ENCODE peak calls at places on chromosomes 11 and 22, in nine cellular contexts. One of them, this sample, is unnamed.

GRCh38 chr11:105177658-105178057 is 38.1 kb upstream of the CARD18 start:
- DNase-seq in A549: peak; percentile 4
- DNase-seq in K562: no peak
- DNase-seq in sigmoid colon: no peak
- DNase-seq in tibial nerve: no peak
- DNase-seq in suprapubic skin: no peak
- DNase-seq in stomach: no peak
- DNase-seq in SK-N-SH: no peak
- DNase-seq in HepG2: no peak
- DNase-seq in this sample: no peak

GRCh38 chr11:19511413-19512183 is 201.0 kb upstream of the NAV2 start:
- DNase-seq in A549: no peak
- DNase-seq in K562: no peak
- DNase-seq in sigmoid colon: peak; percentile 71
- DNase-seq in tibial nerve: peak; percentile 36
- DNase-seq in suprapubic skin: no peak
- DNase-seq in stomach: peak; percentile 46
- DNase-seq in SK-N-SH: no peak
- DNase-seq in HepG2: no peak
- DNase-seq in this sample: peak; percentile 38

GRCh38 chr22:49325531-49326395 is 501.9 kb downstream of the BRD1 start:
- DNase-seq in A549: no peak
- DNase-seq in K562: no peak
- DNase-seq in sigmoid colon: peak; percentile 41
- DNase-seq in tibial nerve: no peak
- DNase-seq in suprapubic skin: no peak
- DNase-seq in stomach: peak; percentile 22
- DNase-seq in SK-N-SH: no peak
- DNase-seq in HepG2: no peak
- DNase-seq in this sample: no peak

GRCh38 chr11:106311531-106312230 is 234.2 kb downstream of the AASDHPPT start:
- DNase-seq in A549: no peak
- DNase-seq in K562: no peak
- DNase-seq in sigmoid colon: no peak
- DNase-seq in tibial nerve: no peak
- DNase-seq in suprapubic skin: no peak
- DNase-seq in stomach: no peak
- DNase-seq in SK-N-SH: no peak
- DNase-seq in HepG2: no peak
- DNase-seq in this sample: no peak

GRCh38 chr11:117950999-117951961 is 22.1 kb upstream of the TMPRSS13 start:
- DNase-seq in A549: no peak
- DNase-seq in K562: no peak
- DNase-seq in sigmoid colon: no peak
- DNase-seq in tibial nerve: no peak
- DNase-seq in suprapubic skin: no peak
- DNase-seq in stomach: no peak
- DNase-seq in SK-N-SH: no peak
- DNase-seq in HepG2: no peak
- DNase-seq in this sample: no peak

GRCh38 chr22:49548356-49549202 is 279.1 kb downstream of the BRD1 start:
- DNase-seq in A549: no peak
- DNase-seq in K562: no peak
- DNase-seq in sigmoid colon: peak; percentile 50
- DNase-seq in tibial nerve: no peak
- DNase-seq in suprapubic skin: peak; percentile 38
- DNase-seq in stomach: no peak
- DNase-seq in SK-N-SH: no peak
- DNase-seq in HepG2: peak; percentile 31
- DNase-seq in this sample: no peak

GRCh38 chr22:47397673-47398072 is 635.2 kb downstream of the TBC1D22A start:
- DNase-seq in A549: no peak
- DNase-seq in K562: no peak
- DNase-seq in sigmoid colon: no peak
- DNase-seq in tibial nerve: no peak
- DNase-seq in suprapubic skin: no peak
- DNase-seq in stomach: no peak
- DNase-seq in SK-N-SH: no peak
- DNase-seq in HepG2: no peak
- DNase-seq in this sample: no peak

GRCh38 chr22:31647516-31647915 is 14.5 kb downstream of the PISD start:
- DNase-seq in A549: no peak
- DNase-seq in K562: no peak
- DNase-seq in sigmoid colon: no peak
- DNase-seq in tibial nerve: no peak
- DNase-seq in suprapubic skin: no peak
- DNase-seq in stomach: no peak
- DNase-seq in SK-N-SH: no peak
- DNase-seq in HepG2: no peak
- DNase-seq in this sample: no peak

GRCh38 chr11:65978391-65979238 is 17.1 kb downstream of the SART1 start:
- DNase-seq in A549: no peak
- DNase-seq in K562: no peak
- DNase-seq in sigmoid colon: no peak
- DNase-seq in tibial nerve: no peak
- DNase-seq in suprapubic skin: no peak
- DNase-seq in stomach: no peak
- DNase-seq in SK-N-SH: peak; percentile 14
- DNase-seq in HepG2: no peak
- DNase-seq in this sample: no peak

GRCh38 chr22:23266780-23267179 is 86.5 kb downstream of the BCR start:
- DNase-seq in A549: no peak
- DNase-seq in K562: peak; percentile 60
- DNase-seq in sigmoid colon: no peak
- DNase-seq in tibial nerve: no peak
- DNase-seq in suprapubic skin: no peak
- DNase-seq in stomach: no peak
- DNase-seq in SK-N-SH: no peak
- DNase-seq in HepG2: no peak
- DNase-seq in this sample: no peak

GRCh38 chr22:46256358-46256958 is 6.4 kb upstream of the CDPF1 start:
- DNase-seq in A549: no peak
- DNase-seq in K562: peak; percentile 44
- DNase-seq in sigmoid colon: no peak
- DNase-seq in tibial nerve: no peak
- DNase-seq in suprapubic skin: no peak
- DNase-seq in stomach: no peak
- DNase-seq in SK-N-SH: no peak
- DNase-seq in HepG2: peak; percentile 10
- DNase-seq in this sample: no peak

GRCh38 chr11:78737891-78738290 is 163.2 kb upstream of the NARS2 start:
- DNase-seq in A549: no peak
- DNase-seq in K562: no peak
- DNase-seq in sigmoid colon: no peak
- DNase-seq in tibial nerve: no peak
- DNase-seq in suprapubic skin: no peak
- DNase-seq in stomach: no peak
- DNase-seq in SK-N-SH: no peak
- DNase-seq in HepG2: no peak
- DNase-seq in this sample: no peak

GRCh38 chr11:126495281-126495680 is 139.8 kb downstream of the ST3GAL4 start:
- DNase-seq in A549: no peak
- DNase-seq in K562: no peak
- DNase-seq in sigmoid colon: peak; percentile 40
- DNase-seq in tibial nerve: no peak
- DNase-seq in suprapubic skin: no peak
- DNase-seq in stomach: no peak
- DNase-seq in SK-N-SH: no peak
- DNase-seq in HepG2: no peak
- DNase-seq in this sample: no peak

GRCh38 chr11:118258410-118258809 is 5.7 kb downstream of the MPZL2 start:
- DNase-seq in A549: no peak
- DNase-seq in K562: no peak
- DNase-seq in sigmoid colon: no peak
- DNase-seq in tibial nerve: no peak
- DNase-seq in suprapubic skin: no peak
- DNase-seq in stomach: no peak
- DNase-seq in SK-N-SH: no peak
- DNase-seq in HepG2: no peak
- DNase-seq in this sample: no peak

GRCh38 chr11:32433249-32434115 is 1.9 kb downstream of the WT1 start:
- DNase-seq in A549: no peak
- DNase-seq in K562: peak; percentile 68
- DNase-seq in sigmoid colon: no peak
- DNase-seq in tibial nerve: no peak
- DNase-seq in suprapubic skin: no peak
- DNase-seq in stomach: no peak
- DNase-seq in SK-N-SH: no peak
- DNase-seq in HepG2: no peak
- DNase-seq in this sample: peak; percentile 51

GRCh38 chr11:2387266-2387982 is 10.3 kb downstream of the CD81 start:
- DNase-seq in A549: no peak
- DNase-seq in K562: no peak
- DNase-seq in sigmoid colon: no peak
- DNase-seq in tibial nerve: no peak
- DNase-seq in suprapubic skin: no peak
- DNase-seq in stomach: no peak
- DNase-seq in SK-N-SH: peak; percentile 83
- DNase-seq in HepG2: no peak
- DNase-seq in this sample: peak; percentile 55

GRCh38 chr11:107587306-107587979 is 3.5 kb upstream of the ELMOD1 start:
- DNase-seq in A549: no peak
- DNase-seq in K562: no peak
- DNase-seq in sigmoid colon: no peak
- DNase-seq in tibial nerve: no peak
- DNase-seq in suprapubic skin: no peak
- DNase-seq in stomach: no peak
- DNase-seq in SK-N-SH: no peak
- DNase-seq in HepG2: no peak
- DNase-seq in this sample: no peak

GRCh38 chr11:9462806-9463537 is 2.2 kb downstream of the ZNF143 start:
- DNase-seq in A549: peak; percentile 20
- DNase-seq in K562: no peak
- DNase-seq in sigmoid colon: no peak
- DNase-seq in tibial nerve: no peak
- DNase-seq in suprapubic skin: no peak
- DNase-seq in stomach: no peak
- DNase-seq in SK-N-SH: no peak
- DNase-seq in HepG2: peak; percentile 32
- DNase-seq in this sample: no peak

DNA sequence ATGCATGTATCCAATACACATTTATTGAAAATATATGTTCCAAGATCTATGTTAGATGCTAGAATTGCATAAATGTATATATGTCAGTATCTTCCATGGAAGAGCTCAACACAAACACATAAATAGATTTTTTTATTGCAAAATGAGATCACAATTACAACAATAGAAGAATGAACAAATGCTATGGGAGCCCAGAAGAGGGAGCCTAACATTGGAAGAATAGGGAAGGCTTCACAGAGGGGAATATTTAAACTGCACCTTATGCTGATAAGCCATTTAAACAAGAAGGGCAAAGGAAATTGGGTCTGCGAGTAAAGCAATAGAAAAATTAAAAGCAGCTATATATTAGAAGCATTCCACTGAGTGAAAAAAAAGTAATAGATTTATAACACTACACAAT is 96.1 kb upstream of the LRRC55 start:
- DNase-seq in A549: peak; percentile 16
- DNase-seq in K562: no peak
- DNase-seq in sigmoid colon: no peak
- DNase-seq in tibial nerve: no peak
- DNase-seq in suprapubic skin: no peak
- DNase-seq in stomach: no peak
- DNase-seq in SK-N-SH: no peak
- DNase-seq in HepG2: no peak
- DNase-seq in this sample: no peak
- TF ChIP-seq CTCF in A549: no peak
- TF ChIP-seq CTCF in K562: no peak
- TF ChIP-seq CTCF in sigmoid colon: no peak
- TF ChIP-seq CTCF in tibial nerve: no peak
- TF ChIP-seq CTCF in suprapubic skin: no peak
- TF ChIP-seq CTCF in stomach: no peak
- TF ChIP-seq CTCF in SK-N-SH: peak; percentile 44
- TF ChIP-seq CTCF in HepG2: no peak
- TF ChIP-seq CTCF in this sample: no peak

GRCh38 chr11:11025087-11025486 is 167.2 kb upstream of the ZBED5 start:
- DNase-seq in A549: peak; percentile 26
- DNase-seq in K562: no peak
- DNase-seq in sigmoid colon: no peak
- DNase-seq in tibial nerve: no peak
- DNase-seq in suprapubic skin: no peak
- DNase-seq in stomach: no peak
- DNase-seq in SK-N-SH: no peak
- DNase-seq in HepG2: no peak
- DNase-seq in this sample: no peak

GRCh38 chr11:11022126-11022730 is 164.4 kb upstream of the ZBED5 start:
- DNase-seq in A549: peak; percentile 16
- DNase-seq in K562: peak; percentile 49
- DNase-seq in sigmoid colon: no peak
- DNase-seq in tibial nerve: peak; percentile 43
- DNase-seq in suprapubic skin: no peak
- DNase-seq in stomach: no peak
- DNase-seq in SK-N-SH: peak; percentile 32
- DNase-seq in HepG2: no peak
- DNase-seq in this sample: no peak

GRCh38 chr11:11032072-11032471 is 174.2 kb upstream of the ZBED5 start:
- DNase-seq in A549: no peak
- DNase-seq in K562: no peak
- DNase-seq in sigmoid colon: no peak
- DNase-seq in tibial nerve: no peak
- DNase-seq in suprapubic skin: no peak
- DNase-seq in stomach: no peak
- DNase-seq in SK-N-SH: no peak
- DNase-seq in HepG2: no peak
- DNase-seq in this sample: no peak

GRCh38 chr11:11027271-11027670 is 169.4 kb upstream of the ZBED5 start:
- DNase-seq in A549: peak; percentile 36
- DNase-seq in K562: no peak
- DNase-seq in sigmoid colon: no peak
- DNase-seq in tibial nerve: no peak
- DNase-seq in suprapubic skin: no peak
- DNase-seq in stomach: no peak
- DNase-seq in SK-N-SH: no peak
- DNase-seq in HepG2: no peak
- DNase-seq in this sample: no peak

GRCh38 chr11:11028017-11028692 is 170.3 kb upstream of the ZBED5 start:
- DNase-seq in A549: peak; percentile 65
- DNase-seq in K562: peak; percentile 54
- DNase-seq in sigmoid colon: peak; percentile 84
- DNase-seq in tibial nerve: peak; percentile 71
- DNase-seq in suprapubic skin: no peak
- DNase-seq in stomach: peak; percentile 74
- DNase-seq in SK-N-SH: peak; percentile 27
- DNase-seq in HepG2: peak; percentile 34
- DNase-seq in this sample: peak; percentile 74
- TF ChIP-seq EP300 in A549: no peak
- TF ChIP-seq EP300 in K562: no peak
- TF ChIP-seq EP300 in sigmoid colon: no peak
- TF ChIP-seq EP300 in tibial nerve: no peak
- TF ChIP-seq EP300 in suprapubic skin: no peak
- TF ChIP-seq EP300 in stomach: no peak
- TF ChIP-seq EP300 in SK-N-SH: no peak
- TF ChIP-seq EP300 in HepG2: no peak
- TF ChIP-seq EP300 in this sample: no peak

GRCh38 chr11:3942956-3943497 is 87.6 kb downstream of the STIM1 start:
- DNase-seq in A549: no peak
- DNase-seq in K562: no peak
- DNase-seq in sigmoid colon: no peak
- DNase-seq in tibial nerve: no peak
- DNase-seq in suprapubic skin: no peak
- DNase-seq in stomach: no peak
- DNase-seq in SK-N-SH: no peak
- DNase-seq in HepG2: peak; percentile 38
- DNase-seq in this sample: no peak
- H3K27ac ChIP-seq in A549: no peak overlapping the region
- H3K27ac ChIP-seq in K562: no peak overlapping the region
- H3K27ac ChIP-seq in sigmoid colon: no peak overlapping the region
- H3K27ac ChIP-seq in tibial nerve: peak overlapping the region; percentile 78
- H3K27ac ChIP-seq in suprapubic skin: peak overlapping the region; percentile 73
- H3K27ac ChIP-seq in stomach: peak overlapping the region; percentile 64
- H3K27ac ChIP-seq in SK-N-SH: no peak overlapping the region
- H3K27ac ChIP-seq in HepG2: peak overlapping the region; percentile 65
- H3K27ac ChIP-seq in this sample: peak overlapping the region; percentile 39

GRCh38 chr11:120590472-120590871 is 78.9 kb downstream of the GRIK4 start:
- DNase-seq in A549: no peak
- DNase-seq in K562: peak; percentile 23
- DNase-seq in sigmoid colon: no peak
- DNase-seq in tibial nerve: no peak
- DNase-seq in suprapubic skin: no peak
- DNase-seq in stomach: no peak
- DNase-seq in SK-N-SH: no peak
- DNase-seq in HepG2: no peak
- DNase-seq in this sample: no peak
- TF ChIP-seq CTCF in A549: no peak
- TF ChIP-seq CTCF in K562: no peak
- TF ChIP-seq CTCF in sigmoid colon: no peak
- TF ChIP-seq CTCF in tibial nerve: no peak
- TF ChIP-seq CTCF in suprapubic skin: no peak
- TF ChIP-seq CTCF in stomach: no peak
- TF ChIP-seq CTCF in SK-N-SH: no peak
- TF ChIP-seq CTCF in HepG2: no peak
- TF ChIP-seq CTCF in this sample: no peak